ENCODE peak calls at places on chromosomes 12 and 14, in four cellular contexts. U is astrocyte; A is activated T-helper 1 cell treated with anti-CD3 and anti-CD28 coated beads, Interleukin-12 subunit alpha, Interleukin-12 subunit beta, Interleukin-2, Interleukin-4 antibody, amounts not matched to agents 30 ng/mL and 10 ng/mL and 1 ng/mL, durations not matched to agents 14 hours and 24 hours and 36 hours; E is NCI-H1105. L is an unnamed sample.

GRCh38 chr14:23119362-23120327 is 590 bp upstream of the CEBPE start:
- DNase-seq in U (no peak), A (peak), E (no peak), L (no peak)

GRCh38 chr14:75619598-75619997 is 41.1 kb downstream of the ERG28 start:
- DNase-seq in U (no peak), A (no peak), E (no peak), L (no peak)

GRCh38 chr12:78584695-78585094 is 279.9 kb upstream of the SYT1 start:
- DNase-seq in U (no peak), A (no peak), E (no peak), L (no peak)

GRCh38 chr14:61927521-61927920 is 165.3 kb downstream of the SNAPC1 start:
- DNase-seq in U (peak), A (no peak), E (no peak), L (peak)

GRCh38 chr12:5478081-5478706 is 46.3 kb downstream of the NTF3 start:
- DNase-seq in U (peak), A (no peak), E (no peak), L (no peak)

GRCh38 chr14:90511795-90512331 is 115.0 kb downstream of the CALM1 start:
- DNase-seq in U (no peak), A (no peak), E (no peak), L (no peak)

GRCh38 chr14:42854061-42854460 is 1247.4 kb downstream of the LRFN5 start:
- DNase-seq in U (no peak), A (no peak), E (no peak), L (no peak)

GRCh38 chr12:52360106-52360662 is 7.1 kb downstream of the KRT85 start:
- DNase-seq in U (no peak), A (no peak), E (no peak), L (no peak)

GRCh38 chr12:16086462-16086861 is 175.3 kb downstream of the DERA start:
- DNase-seq in U (no peak), A (no peak), E (no peak), L (no peak)

GRCh38 chr14:78005325-78005724 is 164.8 kb upstream of the NRXN3 start:
- DNase-seq in U (peak), A (peak), E (no peak), L (peak)